ENCODE peak calls at places on chromosomes 6 and 20, in seven cellular contexts. F is hepatocyte, D is MM.1S, Z is IMR-90, W is HCT116, T is heart left ventricle, H is HepG2. J is an unnamed sample. For H3K9me3, the result is how much of the 10 kb centered on the place peaks cover.

GRCh38 chr6:87391334-87391733 is 16.4 kb upstream of the CFAP206 start:
- DNase-seq in T (no peak), D (peak), W (peak), Z (peak), F (peak), H (peak), J (no peak)

GRCh38 chr6:149366237-149366921 is 33.7 kb upstream of the SUMO4 start:
- DNase-seq in H (no peak), D (no peak), T (no peak), Z (no peak), W (no peak), F (no peak), J (no peak)

GRCh38 chr6:149888659-149889058 is 9.3 kb downstream of the RAET1E start:
- DNase-seq in H (no peak), D (no peak), W (no peak), Z (peak), F (no peak), T (no peak), J (no peak)

GRCh38 chr6:142685852-142686718 is 258.9 kb downstream of the HIVEP2 start:
- DNase-seq in F (no peak), Z (no peak), T (no peak), H (no peak), D (no peak), W (no peak), J (no peak)

GRCh38 chr6:15020114-15020770 is 225.6 kb upstream of the JARID2 start:
- DNase-seq in D (no peak), T (no peak), Z (no peak), W (no peak), F (no peak), H (no peak), J (no peak)

GRCh38 chr20:43710370-43711044 is 16.3 kb downstream of the GTSF1L start:
- DNase-seq in D (no peak), H (no peak), T (no peak), W (no peak), F (no peak), Z (no peak), J (no peak)

GRCh38 chr6:79461205-79461604 is 76.0 kb downstream of the LCA5 start:
- DNase-seq in H (peak), D (no peak), T (no peak), W (no peak), Z (no peak), F (no peak), J (no peak)

GRCh38 chr20:48959902-48960550 is 38.5 kb downstream of the ARFGEF2 start:
- DNase-seq in H (no peak), F (no peak), W (no peak), D (no peak), Z (peak), T (no peak), J (no peak)

GRCh38 chr6:75446278-75446880 is 47.2 kb downstream of the FILIP1 start:
- DNase-seq in Z (no peak), W (no peak), T (no peak), D (peak), H (no peak), F (no peak), J (no peak)

GRCh38 chr6:42434237-42434636 is 17.5 kb downstream of the TRERF1 start:
- DNase-seq in H (no peak), W (no peak), T (no peak), F (no peak), Z (no peak), D (no peak), J (no peak)

GRCh38 chr6:34149831-34150400 is 4.0 kb upstream of the GRM4 start:
- DNase-seq in Z (no peak), F (no peak), W (no peak), D (no peak), H (no peak), T (peak), J (no peak)

GRCh38 chr6:18207438-18207837 is 52.2 kb downstream of the KDM1B start:
- DNase-seq in H (no peak), T (no peak), W (no peak), Z (no peak), F (no peak), D (no peak), J (no peak)

GRCh38 chr20:46057856-46058655 is 29.0 kb downstream of the SLC12A5 start:
- DNase-seq in D (no peak), F (peak), W (no peak), H (no peak), Z (peak), T (peak), J (peak)

GRCh38 chr6:37807656-37808055 is 11.9 kb upstream of the ZFAND3 start:
- DNase-seq in W (no peak), F (no peak), H (no peak), T (no peak), Z (no peak), D (no peak), J (no peak)

GRCh38 chr20:12152996-12153395 is 235.3 kb downstream of the BTBD3 start:
- DNase-seq in F (no peak), T (no peak), D (no peak), Z (peak), H (peak), W (no peak), J (no peak)

DNA sequence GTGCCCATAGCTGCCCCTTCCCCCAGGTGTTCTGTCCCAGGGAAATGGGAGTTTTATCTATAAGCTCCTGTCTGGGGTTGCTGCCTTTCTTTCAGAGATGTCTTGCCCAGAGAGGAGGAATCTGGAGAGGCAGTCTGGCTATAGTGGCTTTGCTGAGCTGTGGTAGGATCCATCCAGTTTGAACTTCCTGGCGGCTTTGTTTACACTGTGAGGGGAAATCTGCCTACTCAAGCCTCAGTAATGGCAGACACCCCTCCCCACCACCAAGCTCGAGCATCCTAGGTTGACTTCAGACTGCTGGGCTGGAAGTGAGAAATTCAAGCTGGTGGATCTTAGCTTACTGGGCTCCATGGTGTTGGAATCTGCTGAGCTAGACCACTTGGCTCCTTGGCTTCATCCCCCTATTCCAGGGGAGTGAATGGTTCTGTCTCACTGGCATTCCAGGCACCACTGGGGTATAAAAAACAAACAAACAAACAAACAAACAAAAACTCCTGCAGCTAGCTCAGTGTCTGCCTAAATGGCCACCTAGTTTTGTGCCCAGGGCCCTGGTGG is 24.0 kb downstream of the TNFAIP3 start:
- DNase-seq in D (no peak), W (no peak), T (no peak), F (no peak), Z (no peak), H (no peak), J (no peak)
- H3K9me3 ChIP-seq in D (under half), W (under half), T (under half), F (under half), Z (under half), H (under half), J (under half)

GRCh38 chr6:135478626-135479025 is 18.9 kb downstream of the AHI1 start:
- DNase-seq in F (no peak), W (no peak), H (no peak), T (no peak), Z (no peak), D (no peak), J (no peak)
- H3K9me3 ChIP-seq in F (under half), W (under half), H (half or more), T (under half), Z (under half), D (under half), J (under half)

GRCh38 chr20:41187668-41188067 is 50.3 kb downstream of the PLCG1 start:
- DNase-seq in D (no peak), F (no peak), Z (no peak), H (no peak), W (no peak), T (no peak), J (no peak)

GRCh38 chr20:41198443-41198842 is 61.1 kb downstream of the PLCG1 start:
- DNase-seq in T (no peak), F (no peak), Z (no peak), W (no peak), H (no peak), D (no peak), J (no peak)

GRCh38 chr20:41196653-41197225 is 59.4 kb downstream of the PLCG1 start:
- DNase-seq in Z (no peak), T (no peak), D (no peak), F (no peak), W (no peak), H (no peak), J (no peak)

GRCh38 chr20:41191562-41192500 is 54.5 kb downstream of the PLCG1 start:
- DNase-seq in T (no peak), F (no peak), D (no peak), Z (no peak), W (no peak), H (no peak), J (no peak)

DNA sequence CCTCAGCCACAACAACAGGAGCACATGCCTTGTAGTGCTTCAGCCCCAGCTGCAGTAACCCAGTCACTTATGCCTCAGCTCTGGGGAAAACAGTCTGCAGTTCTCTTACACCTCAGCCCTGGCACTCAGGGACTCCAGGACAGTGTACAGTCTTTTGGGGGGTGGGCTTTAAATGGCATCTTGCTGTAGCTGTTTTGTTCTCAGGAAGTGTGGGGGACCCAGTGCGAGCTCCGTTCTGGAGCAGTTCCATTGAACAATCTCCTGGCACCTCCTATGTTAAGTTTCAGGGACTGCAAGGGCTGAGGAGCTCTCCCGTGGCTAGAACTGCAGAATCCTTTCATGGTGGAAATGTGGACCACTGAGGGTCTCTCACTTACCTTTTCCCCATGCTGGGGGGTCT is 55.2 kb downstream of the PLCG1 start:
- DNase-seq in W (no peak), T (no peak), H (no peak), Z (no peak), D (no peak), F (no peak), J (no peak)
- H3K9me3 ChIP-seq in W (under half), T (under half), H (under half), Z (under half), D (under half), F (under half), J (under half)

GRCh38 chr6:159313023-159313422 is 143.8 kb downstream of the FNDC1 start:
- DNase-seq in W (no peak), T (no peak), F (no peak), H (no peak), Z (no peak), D (no peak), J (no peak)

GRCh38 chr6:159315562-159315961 is 146.4 kb downstream of the FNDC1 start:
- DNase-seq in Z (no peak), T (no peak), H (no peak), F (no peak), W (no peak), D (no peak), J (no peak)

GRCh38 chr6:159312204-159312603 is 143.0 kb downstream of the FNDC1 start:
- DNase-seq in T (no peak), Z (no peak), F (no peak), D (no peak), W (no peak), H (no peak), J (no peak)

GRCh38 chr6:159321267-159321666 is 152.1 kb downstream of the FNDC1 start:
- DNase-seq in Z (no peak), H (no peak), W (no peak), F (no peak), T (no peak), D (no peak), J (no peak)

GRCh38 chr6:159317430-159317829 is 148.2 kb downstream of the FNDC1 start:
- DNase-seq in D (no peak), W (no peak), H (no peak), T (no peak), Z (no peak), F (no peak), J (no peak)
- H3K9me3 ChIP-seq in D (under half), W (under half), H (under half), T (under half), Z (under half), F (under half), J (under half)

GRCh38 chr6:168581236-168581635 is 140.3 kb downstream of the SMOC2 start:
- DNase-seq in D (no peak), T (no peak), F (no peak), W (no peak), Z (no peak), H (no peak), J (no peak)
- H3K9me3 ChIP-seq in D (under half), T (under half), F (under half), W (under half), Z (half or more), H (under half), J (under half)